ENCODE peak calls at places on chromosomes 7 and 10, in ten cellular contexts. X is GM23338; P is astrocyte; Q is CD4-positive, alpha-beta T cell; U is pancreas; V is dorsolateral prefrontal cortex; N is transverse colon; D is progenitor cell of endocrine pancreas; S is WERI-Rb-1; M is MM.1S. O is an unnamed sample.

GRCh38 chr10:81303656-81304055 is 571.3 kb upstream of the NRG3 start:
- DNase-seq in X (no peak), N (no peak), U (no peak), M (peak), Q (no peak), P (no peak), V (no peak), D (no peak), S (no peak), O (no peak)

GRCh38 chr10:78981257-78981969 is 87.4 kb upstream of the ZMIZ1 start:
- DNase-seq in D (no peak), S (no peak), Q (no peak), M (peak), V (no peak), P (no peak), X (no peak), N (no peak), U (no peak), O (no peak)

GRCh38 chr7:51310131-51310583 is 6.5 kb downstream of the COBL start:
- DNase-seq in D (no peak), V (no peak), S (peak), M (no peak), X (no peak), Q (no peak), U (no peak), P (no peak), N (no peak), O (peak)

GRCh38 chr10:102312683-102313082 is 67.4 kb downstream of the GBF1 start:
- DNase-seq in Q (no peak), M (no peak), X (no peak), S (no peak), N (no peak), P (peak), U (no peak), V (no peak), D (no peak), O (no peak)

GRCh38 chr7:44212018-44212417 is 11.2 kb downstream of the YKT6 start:
- DNase-seq in U (no peak), Q (no peak), N (no peak), M (no peak), D (no peak), P (no peak), S (no peak), V (peak), X (no peak), O (no peak)

GRCh38 chr10:117946525-117947070 is 100.1 kb downstream of the RAB11FIP2 start:
- DNase-seq in N (no peak), V (no peak), U (no peak), M (no peak), Q (no peak), X (no peak), D (no peak), S (no peak), P (peak), O (no peak)

GRCh38 chr10:86345296-86346168 is 21.1 kb downstream of the GRID1 start:
- DNase-seq in P (no peak), X (no peak), V (no peak), S (no peak), D (no peak), Q (no peak), M (no peak), U (no peak), N (no peak), O (no peak)

GRCh38 chr7:75565129-75565528 is 73.0 kb downstream of the SPDYE5 start:
- DNase-seq in D (no peak), X (peak), V (no peak), M (no peak), Q (no peak), U (peak), P (peak), S (no peak), N (no peak), O (peak)

GRCh38 chr10:121069061-121069850 is 218.1 kb downstream of the WDR11 start:
- DNase-seq in P (no peak), M (no peak), U (no peak), Q (no peak), N (no peak), S (no peak), V (no peak), X (no peak), D (no peak), O (no peak)

GRCh38 chr7:30877010-30877740 is 34.5 kb upstream of the AQP1 start:
- DNase-seq in U (no peak), D (no peak), P (peak), N (no peak), M (no peak), S (no peak), V (no peak), Q (no peak), X (peak), O (no peak)

GRCh38 chr7:102181517-102181916 is 105.2 kb upstream of the SH2B2 start:
- DNase-seq in U (no peak), X (no peak), P (no peak), Q (no peak), N (no peak), V (no peak), S (no peak), M (no peak), D (no peak), O (no peak)

GRCh38 chr7:133504825-133505224 is 251.9 kb downstream of the EXOC4 start:
- DNase-seq in S (no peak), V (no peak), N (no peak), M (no peak), Q (no peak), X (no peak), P (peak), D (no peak), U (no peak), O (no peak)

GRCh38 chr10:3222068-3222467 is 49.5 kb upstream of the PITRM1 start:
- DNase-seq in X (peak), N (no peak), P (peak), Q (no peak), S (no peak), U (no peak), M (no peak), D (no peak), V (no peak), O (no peak)

GRCh38 chr7:100516135-100516812 is 22.7 kb upstream of the AGFG2 start:
- DNase-seq in N (peak), M (peak), U (no peak), S (peak), Q (peak), D (no peak), V (no peak), P (peak), X (peak), O (no peak)

GRCh38 chr7:141378405-141378804 is 172.8 kb upstream of the AGK start:
- DNase-seq in V (no peak), U (no peak), Q (no peak), S (no peak), M (no peak), X (no peak), P (no peak), N (no peak), D (no peak), O (peak)

GRCh38 chr10:105540381-105540780 is 899.3 kb downstream of the SORCS3 start:
- DNase-seq in P (no peak), X (no peak), D (no peak), V (no peak), N (no peak), Q (no peak), S (no peak), M (peak), U (no peak), O (no peak)

GRCh38 chr7:16787141-16787540 is 17.7 kb downstream of the AGR2 start:
- DNase-seq in X (no peak), D (no peak), U (no peak), V (no peak), S (no peak), M (no peak), N (no peak), P (no peak), Q (no peak), O (no peak)

GRCh38 chr7:41170466-41170865 is 532.4 kb downstream of the INHBA start:
- DNase-seq in M (no peak), U (no peak), N (no peak), V (no peak), X (no peak), P (peak), Q (no peak), S (no peak), D (no peak), O (no peak)

GRCh38 chr7:147485660-147486210 is 1104.8 kb upstream of the C7orf33 start:
- DNase-seq in P (peak), D (no peak), X (no peak), N (no peak), Q (no peak), M (no peak), U (no peak), V (no peak), S (peak), O (no peak)

GRCh38 chr10:123757853-123758252 is 91.7 kb downstream of the GPR26 start:
- DNase-seq in M (no peak), V (no peak), N (no peak), Q (no peak), U (no peak), P (no peak), X (no peak), D (no peak), S (no peak), O (no peak)

GRCh38 chr10:58588673-58589265 is 76.1 kb downstream of the BICC1 start:
- DNase-seq in P (no peak), M (no peak), S (peak), U (peak), D (peak), Q (no peak), X (peak), N (no peak), V (no peak), O (no peak)

GRCh38 chr7:85770332-85770731 is 583.5 kb upstream of the SEMA3D start:
- DNase-seq in S (no peak), P (no peak), M (no peak), V (no peak), D (no peak), U (no peak), N (no peak), Q (no peak), X (no peak), O (no peak)

GRCh38 chr10:10938676-10939075 is 79.0 kb upstream of the CELF2 start:
- DNase-seq in D (no peak), U (no peak), Q (no peak), M (no peak), V (no peak), S (no peak), N (no peak), X (no peak), P (no peak), O (peak)

GRCh38 chr10:128924918-128925317 is 542.1 kb upstream of the MGMT start:
- DNase-seq in P (no peak), D (no peak), U (no peak), M (no peak), Q (no peak), N (no peak), V (no peak), X (no peak), S (no peak), O (no peak)

GRCh38 chr7:84975586-84976185 is 211.2 kb downstream of the SEMA3D start:
- DNase-seq in U (no peak), M (no peak), P (peak), X (no peak), V (no peak), S (no peak), D (no peak), N (no peak), Q (no peak), O (no peak)

GRCh38 chr7:55127135-55127551 is 108.3 kb downstream of the EGFR start:
- DNase-seq in Q (no peak), V (no peak), P (no peak), N (no peak), X (no peak), M (no peak), S (no peak), D (no peak), U (no peak), O (no peak)

GRCh38 chr7:138468244-138469123 is 8.4 kb downstream of the TRIM24 start:
- DNase-seq in Q (no peak), V (peak), N (no peak), X (no peak), S (no peak), M (no peak), U (peak), D (no peak), P (no peak), O (no peak)

GRCh38 chr7:47347986-47348385 is 233.9 kb downstream of the TNS3 start:
- DNase-seq in D (no peak), S (no peak), X (no peak), Q (no peak), V (no peak), U (no peak), P (no peak), N (peak), M (no peak), O (no peak)

GRCh38 chr10:98038333-98038732 is 7.9 kb upstream of the CRTAC1 start:
- DNase-seq in Q (no peak), D (no peak), S (no peak), P (no peak), N (no peak), X (peak), V (no peak), U (no peak), M (no peak), O (no peak)

GRCh38 chr10:13758302-13758701 is 171.5 kb downstream of the PRPF18 start:
- DNase-seq in V (no peak), D (no peak), X (peak), Q (no peak), S (peak), U (no peak), N (no peak), M (no peak), P (peak), O (no peak)

GRCh38 chr10:97887399-97887798 is 37.8 kb downstream of the GOLGA7B start:
- DNase-seq in Q (no peak), X (no peak), M (no peak), S (no peak), V (no peak), P (no peak), U (no peak), N (no peak), D (no peak), O (no peak)

GRCh38 chr7:3446786-3447185 is 145.7 kb downstream of the SDK1 start:
- DNase-seq in P (no peak), N (no peak), U (no peak), V (no peak), X (no peak), D (no peak), S (no peak), M (no peak), Q (no peak), O (no peak)

GRCh38 chr10:112435013-112435619 is 11.6 kb downstream of the ZDHHC6 start:
- DNase-seq in Q (no peak), M (peak), S (no peak), X (peak), U (no peak), V (no peak), P (peak), D (no peak), N (no peak), O (no peak)

GRCh38 chr10:29635711-29636144 is 957 bp upstream of the SVIL start:
- DNase-seq in V (no peak), N (no peak), P (peak), M (no peak), U (no peak), Q (peak), S (peak), X (peak), D (peak), O (no peak)

GRCh38 chr7:103524042-103524907 is 78.3 kb upstream of the SLC26A5 start:
- DNase-seq in P (peak), N (no peak), M (peak), X (peak), U (no peak), S (no peak), V (peak), D (no peak), Q (no peak), O (no peak)

GRCh38 chr10:95275726-95276366 is 15.0 kb downstream of the PDLIM1 start:
- DNase-seq in V (no peak), S (no peak), U (no peak), X (no peak), Q (no peak), N (no peak), M (no peak), D (no peak), P (peak), O (no peak)

GRCh38 chr10:95276367-95277200 is 14.2 kb downstream of the PDLIM1 start:
- DNase-seq in S (no peak), X (no peak), P (peak), N (peak), D (no peak), V (no peak), M (no peak), U (no peak), Q (no peak), O (no peak)

GRCh38 chr10:95278061-95278988 is 12.5 kb downstream of the PDLIM1 start:
- DNase-seq in Q (no peak), M (no peak), N (no peak), X (peak), P (peak), D (no peak), U (no peak), V (no peak), S (no peak), O (no peak)

GRCh38 chr10:95277614-95278013 is 13.2 kb downstream of the PDLIM1 start:
- DNase-seq in Q (no peak), P (no peak), X (no peak), M (no peak), D (no peak), V (no peak), U (no peak), N (no peak), S (no peak), O (no peak)

GRCh38 chr10:95277201-95277570 is 13.6 kb downstream of the PDLIM1 start:
- DNase-seq in N (no peak), V (no peak), X (no peak), D (no peak), Q (no peak), U (no peak), M (no peak), P (no peak), S (no peak), O (no peak)
- TF ChIP-seq CTCF in N (no peak), V (no peak), X (no peak), D (no peak), Q (no peak), U (no peak), M (no peak), P (no peak), S (no peak), O (no peak)

GRCh38 chr7:45910855-45911254 is 10.2 kb downstream of the IGFBP3 start:
- DNase-seq in U (no peak), N (no peak), X (no peak), Q (no peak), P (no peak), S (no peak), V (no peak), M (no peak), D (no peak), O (no peak)
- TF ChIP-seq CTCF in U (no peak), N (no peak), X (no peak), Q (no peak), P (no peak), S (no peak), V (no peak), M (no peak), D (no peak), O (no peak)

GRCh38 chr7:135232720-135233119 is 918 bp upstream of the STRA8 start:
- DNase-seq in V (no peak), N (no peak), D (no peak), U (no peak), M (no peak), Q (no peak), X (peak), S (peak), P (no peak), O (peak)
- TF ChIP-seq CTCF in V (peak), N (peak), D (no peak), U (no peak), M (peak), Q (no peak), X (peak), S (peak), P (no peak), O (peak)

GRCh38 chr7:123026251-123026650 is 30.8 kb upstream of the TAS2R16 start:
- DNase-seq in S (no peak), D (no peak), N (no peak), U (no peak), M (no peak), P (no peak), X (no peak), Q (no peak), V (no peak), O (no peak)

GRCh38 chr7:123030631-123031030 is 35.1 kb upstream of the TAS2R16 start:
- DNase-seq in D (no peak), X (no peak), S (no peak), U (no peak), N (no peak), M (no peak), Q (no peak), P (no peak), V (no peak), O (no peak)

GRCh38 chr7:123022576-123022975 is 27.1 kb upstream of the TAS2R16 start:
- DNase-seq in S (no peak), X (no peak), D (no peak), Q (no peak), V (no peak), P (peak), U (no peak), M (no peak), N (no peak), O (no peak)

GRCh38 chr7:123023126-123023525 is 27.6 kb upstream of the TAS2R16 start:
- DNase-seq in Q (no peak), V (no peak), N (no peak), X (peak), U (no peak), S (no peak), P (no peak), M (no peak), D (no peak), O (no peak)

GRCh38 chr7:123024989-123025758 is 29.7 kb upstream of the TAS2R16 start:
- DNase-seq in D (no peak), S (no peak), U (no peak), V (no peak), N (no peak), P (peak), Q (no peak), X (no peak), M (no peak), O (no peak)
- TF ChIP-seq CTCF in D (no peak), S (no peak), U (no peak), V (no peak), N (no peak), P (no peak), Q (no peak), X (no peak), M (no peak), O (no peak)

GRCh38 chr7:68070992-68071391 is 1074.4 kb downstream of the TYW1 start:
- DNase-seq in M (no peak), X (no peak), V (no peak), S (no peak), D (no peak), U (no peak), N (no peak), Q (no peak), P (no peak), O (no peak)
- TF ChIP-seq CTCF in M (no peak), X (no peak), V (no peak), S (no peak), D (no peak), U (no peak), N (no peak), Q (no peak), P (no peak), O (no peak)

GRCh38 chr7:93175219-93175618 is 27.0 kb upstream of the SAMD9L start:
- DNase-seq in P (no peak), Q (no peak), M (no peak), N (no peak), X (no peak), S (no peak), D (no peak), U (no peak), V (no peak), O (no peak)
- TF ChIP-seq CTCF in P (no peak), Q (no peak), M (no peak), N (peak), X (peak), S (no peak), D (no peak), U (no peak), V (no peak), O (no peak)

GRCh38 chr10:21160116-21160515 is 263.0 kb upstream of the NEBL start:
- DNase-seq in P (no peak), N (no peak), U (no peak), Q (no peak), X (no peak), S (no peak), D (no peak), V (no peak), M (no peak), O (no peak)
- TF ChIP-seq CTCF in P (no peak), N (no peak), U (no peak), Q (no peak), X (no peak), S (no peak), D (no peak), V (no peak), M (no peak), O (no peak)

GRCh38 chr10:62414359-62414758 is 40.2 kb downstream of the ZNF365 start:
- DNase-seq in D (no peak), U (no peak), M (no peak), P (no peak), Q (no peak), S (no peak), V (no peak), N (no peak), X (peak), O (no peak)
- TF ChIP-seq CTCF in D (no peak), U (no peak), M (no peak), P (peak), Q (peak), S (no peak), V (no peak), N (peak), X (no peak), O (peak)

O was measured in osteocyte.